ENCODE peak calls at places on chromosomes 4 and X, in eight cellular contexts. One of them, this sample, is unnamed.
A peak's percentile ranks its signal among the peaks of the same experiment; 100 is the strongest.

GRCh38 chr4:17884063-17884462 is 73.3 kb downstream of the NCAPG start:
- DNase-seq in epithelial cell of proximal tubule: no peak
- DNase-seq in globus pallidus: no peak
- DNase-seq in GM04504: peak; percentile 4
- DNase-seq in A549: no peak
- DNase-seq in cardiac muscle cell: no peak
- DNase-seq in stimulated activated CD4-positive, alpha-beta T cell treated with anti-CD3 and anti-CD28 coated beads, TNF-alpha, amount 100 ng/mL, for 1 hour: no peak
- DNase-seq in brain microvascular endothelial cell: no peak
- DNase-seq in this sample: no peak

GRCh38 chr4:138960175-138960710 is 55.3 kb upstream of the NOCT start:
- DNase-seq in epithelial cell of proximal tubule: no peak
- DNase-seq in globus pallidus: no peak
- DNase-seq in GM04504: no peak
- DNase-seq in A549: no peak
- DNase-seq in cardiac muscle cell: no peak
- DNase-seq in stimulated activated CD4-positive, alpha-beta T cell treated with anti-CD3 and anti-CD28 coated beads, TNF-alpha, amount 100 ng/mL, for 1 hour: no peak
- DNase-seq in brain microvascular endothelial cell: no peak
- DNase-seq in this sample: no peak

GRCh38 chr4:17491196-17491595 is 20.7 kb downstream of the QDPR start:
- DNase-seq in epithelial cell of proximal tubule: no peak
- DNase-seq in globus pallidus: no peak
- DNase-seq in GM04504: no peak
- DNase-seq in A549: no peak
- DNase-seq in cardiac muscle cell: no peak
- DNase-seq in stimulated activated CD4-positive, alpha-beta T cell treated with anti-CD3 and anti-CD28 coated beads, TNF-alpha, amount 100 ng/mL, for 1 hour: no peak
- DNase-seq in brain microvascular endothelial cell: no peak
- DNase-seq in this sample: no peak

GRCh38 chr4:102684605-102685052 is 76.1 kb downstream of the MANBA start:
- DNase-seq in epithelial cell of proximal tubule: no peak
- DNase-seq in globus pallidus: no peak
- DNase-seq in GM04504: no peak
- DNase-seq in A549: peak; percentile 2
- DNase-seq in cardiac muscle cell: no peak
- DNase-seq in stimulated activated CD4-positive, alpha-beta T cell treated with anti-CD3 and anti-CD28 coated beads, TNF-alpha, amount 100 ng/mL, for 1 hour: no peak
- DNase-seq in brain microvascular endothelial cell: peak; percentile 79
- DNase-seq in this sample: no peak

GRCh38 chrX:26100421-26100920 is 37.7 kb upstream of the MAGEB18 start:
- DNase-seq in epithelial cell of proximal tubule: no peak
- DNase-seq in globus pallidus: no peak
- DNase-seq in GM04504: no peak
- DNase-seq in A549: no peak
- DNase-seq in cardiac muscle cell: no peak
- DNase-seq in stimulated activated CD4-positive, alpha-beta T cell treated with anti-CD3 and anti-CD28 coated beads, TNF-alpha, amount 100 ng/mL, for 1 hour: no peak
- DNase-seq in brain microvascular endothelial cell: peak; percentile 1
- DNase-seq in this sample: no peak

GRCh38 chr4:2069161-2069971 is 10.2 kb downstream of the NAT8L start:
- DNase-seq in epithelial cell of proximal tubule: no peak
- DNase-seq in globus pallidus: no peak
- DNase-seq in GM04504: no peak
- DNase-seq in A549: no peak
- DNase-seq in cardiac muscle cell: no peak
- DNase-seq in stimulated activated CD4-positive, alpha-beta T cell treated with anti-CD3 and anti-CD28 coated beads, TNF-alpha, amount 100 ng/mL, for 1 hour: no peak
- DNase-seq in brain microvascular endothelial cell: no peak
- DNase-seq in this sample: no peak

GRCh38 chr4:63919636-63920365 is 489.4 kb downstream of the TECRL start:
- DNase-seq in epithelial cell of proximal tubule: no peak
- DNase-seq in globus pallidus: no peak
- DNase-seq in GM04504: no peak
- DNase-seq in A549: no peak
- DNase-seq in cardiac muscle cell: no peak
- DNase-seq in stimulated activated CD4-positive, alpha-beta T cell treated with anti-CD3 and anti-CD28 coated beads, TNF-alpha, amount 100 ng/mL, for 1 hour: no peak
- DNase-seq in brain microvascular endothelial cell: no peak
- DNase-seq in this sample: no peak

GRCh38 chr4:180694875-180695274 is 1548.3 kb upstream of the TENM3 start:
- DNase-seq in epithelial cell of proximal tubule: no peak
- DNase-seq in globus pallidus: no peak
- DNase-seq in GM04504: no peak
- DNase-seq in A549: no peak
- DNase-seq in cardiac muscle cell: no peak
- DNase-seq in stimulated activated CD4-positive, alpha-beta T cell treated with anti-CD3 and anti-CD28 coated beads, TNF-alpha, amount 100 ng/mL, for 1 hour: no peak
- DNase-seq in brain microvascular endothelial cell: no peak
- DNase-seq in this sample: no peak

GRCh38 chrX:151397741-151398070 is 700 bp downstream of the VMA21 start:
- DNase-seq in epithelial cell of proximal tubule: no peak
- DNase-seq in globus pallidus: no peak
- DNase-seq in GM04504: no peak
- DNase-seq in A549: peak; percentile 4
- DNase-seq in cardiac muscle cell: no peak
- DNase-seq in stimulated activated CD4-positive, alpha-beta T cell treated with anti-CD3 and anti-CD28 coated beads, TNF-alpha, amount 100 ng/mL, for 1 hour: no peak
- DNase-seq in brain microvascular endothelial cell: no peak
- DNase-seq in this sample: no peak

GRCh38 chr4:65599335-65599734 is 71.0 kb downstream of the EPHA5 start:
- DNase-seq in epithelial cell of proximal tubule: no peak
- DNase-seq in globus pallidus: no peak
- DNase-seq in GM04504: no peak
- DNase-seq in A549: no peak
- DNase-seq in cardiac muscle cell: no peak
- DNase-seq in stimulated activated CD4-positive, alpha-beta T cell treated with anti-CD3 and anti-CD28 coated beads, TNF-alpha, amount 100 ng/mL, for 1 hour: no peak
- DNase-seq in brain microvascular endothelial cell: peak; percentile 2
- DNase-seq in this sample: no peak

GRCh38 chrX:57902633-57903032 is 7.6 kb downstream of the ZXDA start:
- DNase-seq in epithelial cell of proximal tubule: no peak
- DNase-seq in globus pallidus: no peak
- DNase-seq in GM04504: no peak
- DNase-seq in A549: no peak
- DNase-seq in cardiac muscle cell: no peak
- DNase-seq in stimulated activated CD4-positive, alpha-beta T cell treated with anti-CD3 and anti-CD28 coated beads, TNF-alpha, amount 100 ng/mL, for 1 hour: no peak
- DNase-seq in brain microvascular endothelial cell: no peak
- DNase-seq in this sample: no peak

GRCh38 chr4:82721819-82722423 is 76.7 kb downstream of the SCD5 start:
- DNase-seq in epithelial cell of proximal tubule: no peak
- DNase-seq in globus pallidus: peak; percentile 62
- DNase-seq in GM04504: no peak
- DNase-seq in A549: no peak
- DNase-seq in cardiac muscle cell: peak; percentile 29
- DNase-seq in stimulated activated CD4-positive, alpha-beta T cell treated with anti-CD3 and anti-CD28 coated beads, TNF-alpha, amount 100 ng/mL, for 1 hour: no peak
- DNase-seq in brain microvascular endothelial cell: no peak
- DNase-seq in this sample: no peak

GRCh38 chr4:5051210-5051691 is at the start of gene STK32B:
- DNase-seq in epithelial cell of proximal tubule: no peak
- DNase-seq in globus pallidus: no peak
- DNase-seq in GM04504: peak; percentile 66
- DNase-seq in A549: peak; percentile 64
- DNase-seq in cardiac muscle cell: peak; percentile 61
- DNase-seq in stimulated activated CD4-positive, alpha-beta T cell treated with anti-CD3 and anti-CD28 coated beads, TNF-alpha, amount 100 ng/mL, for 1 hour: no peak
- DNase-seq in brain microvascular endothelial cell: peak; percentile 83
- DNase-seq in this sample: peak; percentile 51

GRCh38 chr4:186404562-186405134 is 138.7 kb downstream of the F11 start:
- DNase-seq in epithelial cell of proximal tubule: peak; percentile 43
- DNase-seq in globus pallidus: no peak
- DNase-seq in GM04504: no peak
- DNase-seq in A549: no peak
- DNase-seq in cardiac muscle cell: no peak
- DNase-seq in stimulated activated CD4-positive, alpha-beta T cell treated with anti-CD3 and anti-CD28 coated beads, TNF-alpha, amount 100 ng/mL, for 1 hour: no peak
- DNase-seq in brain microvascular endothelial cell: no peak
- DNase-seq in this sample: no peak

GRCh38 chr4:24770111-24770584 is 25.2 kb upstream of the SOD3 start:
- DNase-seq in epithelial cell of proximal tubule: no peak
- DNase-seq in globus pallidus: no peak
- DNase-seq in GM04504: peak; percentile 92
- DNase-seq in A549: no peak
- DNase-seq in cardiac muscle cell: peak; percentile 4
- DNase-seq in stimulated activated CD4-positive, alpha-beta T cell treated with anti-CD3 and anti-CD28 coated beads, TNF-alpha, amount 100 ng/mL, for 1 hour: no peak
- DNase-seq in brain microvascular endothelial cell: peak; percentile 95
- DNase-seq in this sample: peak; percentile 83

GRCh38 chr4:83115000-83115399 is 471 bp upstream of the PLAC8 start:
- DNase-seq in epithelial cell of proximal tubule: no peak
- DNase-seq in globus pallidus: no peak
- DNase-seq in GM04504: no peak
- DNase-seq in A549: no peak
- DNase-seq in cardiac muscle cell: no peak
- DNase-seq in stimulated activated CD4-positive, alpha-beta T cell treated with anti-CD3 and anti-CD28 coated beads, TNF-alpha, amount 100 ng/mL, for 1 hour: no peak
- DNase-seq in brain microvascular endothelial cell: peak; percentile 16
- DNase-seq in this sample: no peak

GRCh38 chrX:107562482-107562881 is 65.8 kb upstream of the PRPS1 start:
- DNase-seq in epithelial cell of proximal tubule: no peak
- DNase-seq in globus pallidus: no peak
- DNase-seq in GM04504: no peak
- DNase-seq in A549: no peak
- DNase-seq in cardiac muscle cell: peak; percentile 18
- DNase-seq in stimulated activated CD4-positive, alpha-beta T cell treated with anti-CD3 and anti-CD28 coated beads, TNF-alpha, amount 100 ng/mL, for 1 hour: no peak
- DNase-seq in brain microvascular endothelial cell: peak; percentile 72
- DNase-seq in this sample: peak; percentile 23

GRCh38 chr4:107721436-107722090 is 1.5 kb upstream of the PAPSS1 start:
- DNase-seq in epithelial cell of proximal tubule: no peak
- DNase-seq in globus pallidus: no peak
- DNase-seq in GM04504: no peak
- DNase-seq in A549: no peak
- DNase-seq in cardiac muscle cell: peak; percentile 22
- DNase-seq in stimulated activated CD4-positive, alpha-beta T cell treated with anti-CD3 and anti-CD28 coated beads, TNF-alpha, amount 100 ng/mL, for 1 hour: no peak
- DNase-seq in brain microvascular endothelial cell: no peak
- DNase-seq in this sample: no peak